ENCODE peak calls at places on chromosomes 6 and 20, in six cellular contexts. B is midbrain; V is central memory CD4-positive, alpha-beta T cell; L is activated T-helper 1 cell treated with anti-CD3 and anti-CD28 coated beads, Interleukin-2, amount 50 U/mL, for 16 hours; U is GM18507; K is hepatocyte. H is an unnamed sample.

GRCh38 chr6:43948527-43949450 is 178.5 kb downstream of the MRPL14 start:
- DNase-seq in B (no peak), V (no peak), L (no peak), U (no peak), K (no peak), H (no peak)

GRCh38 chr20:6731951-6732580 is 35.4 kb upstream of the BMP2 start:
- DNase-seq in B (peak; percentile 52), V (no peak), L (no peak), U (no peak), K (no peak), H (no peak)

GRCh38 chr6:111559193-111560097 is 46.2 kb downstream of the TRAF3IP2 start:
- DNase-seq in B (no peak), V (no peak), L (no peak), U (no peak), K (no peak), H (peak; percentile 43)

GRCh38 chr6:10373642-10374359 is 41.1 kb downstream of the TFAP2A start:
- DNase-seq in B (no peak), V (no peak), L (no peak), U (no peak), K (no peak), H (no peak)

GRCh38 chr20:5570442-5570841 is 179.8 kb upstream of the SHLD1 start:
- DNase-seq in B (no peak), V (no peak), L (no peak), U (no peak), K (no peak), H (no peak)

GRCh38 chr6:35717449-35718353 is 19.1 kb upstream of the ARMC12 start:
- DNase-seq in B (no peak), V (no peak), L (no peak), U (no peak), K (no peak), H (peak; percentile 24)

GRCh38 chr20:38075161-38075998 is 41.8 kb downstream of the RPRD1B start:
- DNase-seq in B (no peak), V (no peak), L (no peak), U (no peak), K (no peak), H (peak; percentile 51)

GRCh38 chr6:88730602-88731001 is 232.8 kb downstream of the RNGTT start:
- DNase-seq in B (no peak), V (no peak), L (no peak), U (no peak), K (no peak), H (no peak)

GRCh38 chr20:60420676-60421229 is 462.5 kb downstream of the CDH26 start:
- DNase-seq in B (no peak), V (no peak), L (no peak), U (no peak), K (no peak), H (no peak)

GRCh38 chr6:28383235-28384142 is 16.1 kb downstream of the ZSCAN12 start:
- DNase-seq in B (peak; percentile 57), V (peak; percentile 1), L (no peak), U (peak; percentile 62), K (peak; percentile 93), H (peak; percentile 96)

GRCh38 chr20:46563170-46563847 is 12.9 kb upstream of the OCSTAMP start:
- DNase-seq in B (peak; percentile 60), V (no peak), L (no peak), U (no peak), K (no peak), H (no peak)

GRCh38 chr6:170031096-170031471 is 259.8 kb downstream of the DLL1 start:
- DNase-seq in B (no peak), V (no peak), L (no peak), U (no peak), K (peak; percentile 53), H (peak; percentile 43)

GRCh38 chr20:12061471-12061870 is 143.8 kb downstream of the BTBD3 start:
- DNase-seq in B (no peak), V (no peak), L (no peak), U (no peak), K (no peak), H (no peak)

GRCh38 chr20:41365785-41366545 is 653 bp downstream of the EMILIN3 start:
- DNase-seq in B (no peak), V (no peak), L (no peak), U (no peak), K (peak; percentile 42), H (peak; percentile 70)

GRCh38 chr6:169974663-169975062 is 223.2 kb downstream of the ERMARD start:
- DNase-seq in B (no peak), V (no peak), L (no peak), U (no peak), K (no peak), H (no peak)

GRCh38 chr6:141677598-141678211 is 455.0 kb upstream of the GJE1 start:
- DNase-seq in B (no peak), V (peak; percentile 6), L (no peak), U (no peak), K (peak; percentile 63), H (peak; percentile 61)

GRCh38 chr20:2873010-2873746 is at the start of gene PTPRA:
- DNase-seq in B (peak; percentile 94), V (peak; percentile 84), L (peak; percentile 75), U (peak; percentile 91), K (peak; percentile 95), H (peak; percentile 97)

GRCh38 chr20:49110767-49111694 is 64.9 kb downstream of the CSE1L start:
- DNase-seq in B (no peak), V (no peak), L (no peak), U (no peak), K (no peak), H (no peak)

GRCh38 chr6:158849899-158850806 is 31.0 kb upstream of the EZR start:
- DNase-seq in B (no peak), V (peak; percentile 83), L (no peak), U (no peak), K (peak; percentile 85), H (peak; percentile 69)

GRCh38 chr20:51143652-51144051 is 120.7 kb upstream of the KCNG1 start:
- DNase-seq in B (no peak), V (no peak), L (no peak), U (no peak), K (no peak), H (peak; percentile 34)